ENCODE peak calls at places on chromosome 9, in seven cellular contexts. One of them, this sample, is unnamed.
A peak's percentile ranks its signal among the peaks of the same experiment; 100 is the strongest.

GRCh38 chr9:4137755-4138154 is 162.1 kb downstream of the GLIS3 start:
- DNase-seq in breast epithelium: no peak
- DNase-seq in H9: no peak
- DNase-seq in thoracic aorta: no peak
- DNase-seq in cardiac muscle cell: peak; percentile 42
- DNase-seq in suprapubic skin: no peak
- DNase-seq in neural progenitor cell: no peak
- DNase-seq in this sample: no peak

GRCh38 chr9:96015876-96016686 is 140.6 kb downstream of the ERCC6L2 start:
- DNase-seq in breast epithelium: no peak
- DNase-seq in thoracic aorta: no peak
- DNase-seq in neural progenitor cell: no peak
- DNase-seq in suprapubic skin: no peak
- DNase-seq in H9: no peak
- DNase-seq in cardiac muscle cell: no peak
- DNase-seq in this sample: no peak

GRCh38 chr9:16825364-16825763 is 45.1 kb downstream of the BNC2 start:
- DNase-seq in thoracic aorta: no peak
- DNase-seq in suprapubic skin: no peak
- DNase-seq in neural progenitor cell: no peak
- DNase-seq in breast epithelium: no peak
- DNase-seq in cardiac muscle cell: peak; percentile 54
- DNase-seq in H9: no peak
- DNase-seq in this sample: no peak

GRCh38 chr9:123716339-123716738 is 213.6 kb downstream of the DENND1A start:
- DNase-seq in suprapubic skin: no peak
- DNase-seq in H9: no peak
- DNase-seq in neural progenitor cell: no peak
- DNase-seq in breast epithelium: no peak
- DNase-seq in cardiac muscle cell: no peak
- DNase-seq in thoracic aorta: no peak
- DNase-seq in this sample: no peak

GRCh38 chr9:137323531-137324331 is 21.7 kb upstream of the NRARP start:
- DNase-seq in thoracic aorta: no peak
- DNase-seq in breast epithelium: no peak
- DNase-seq in cardiac muscle cell: no peak
- DNase-seq in H9: peak; percentile 33
- DNase-seq in neural progenitor cell: no peak
- DNase-seq in suprapubic skin: no peak
- DNase-seq in this sample: no peak

GRCh38 chr9:36923025-36923625 is 110.9 kb downstream of the PAX5 start:
- DNase-seq in breast epithelium: no peak
- DNase-seq in neural progenitor cell: no peak
- DNase-seq in thoracic aorta: no peak
- DNase-seq in cardiac muscle cell: no peak
- DNase-seq in suprapubic skin: no peak
- DNase-seq in H9: no peak
- DNase-seq in this sample: no peak

GRCh38 chr9:79928661-79929060 is 356.9 kb downstream of the TLE4 start:
- DNase-seq in cardiac muscle cell: no peak
- DNase-seq in neural progenitor cell: no peak
- DNase-seq in suprapubic skin: no peak
- DNase-seq in thoracic aorta: no peak
- DNase-seq in breast epithelium: no peak
- DNase-seq in H9: no peak
- DNase-seq in this sample: no peak

GRCh38 chr9:138008081-138008841 is 130.7 kb downstream of the CACNA1B start:
- DNase-seq in H9: no peak
- DNase-seq in breast epithelium: no peak
- DNase-seq in cardiac muscle cell: no peak
- DNase-seq in thoracic aorta: no peak
- DNase-seq in neural progenitor cell: no peak
- DNase-seq in suprapubic skin: no peak
- DNase-seq in this sample: no peak

GRCh38 chr9:89460551-89460950 is 37.4 kb downstream of the SEMA4D start:
- DNase-seq in thoracic aorta: no peak
- DNase-seq in cardiac muscle cell: no peak
- DNase-seq in breast epithelium: no peak
- DNase-seq in suprapubic skin: no peak
- DNase-seq in neural progenitor cell: no peak
- DNase-seq in H9: no peak
- DNase-seq in this sample: no peak

GRCh38 chr9:35998333-35998732 is 38.4 kb upstream of the RECK start:
- DNase-seq in neural progenitor cell: no peak
- DNase-seq in suprapubic skin: no peak
- DNase-seq in breast epithelium: no peak
- DNase-seq in thoracic aorta: no peak
- DNase-seq in H9: no peak
- DNase-seq in cardiac muscle cell: no peak
- DNase-seq in this sample: no peak

GRCh38 chr9:102845847-102846246 is 149.3 kb upstream of the CYLC2 start:
- DNase-seq in cardiac muscle cell: no peak
- DNase-seq in suprapubic skin: no peak
- DNase-seq in breast epithelium: no peak
- DNase-seq in H9: no peak
- DNase-seq in neural progenitor cell: no peak
- DNase-seq in thoracic aorta: no peak
- DNase-seq in this sample: no peak

GRCh38 chr9:130919559-130920145 is 19.4 kb downstream of the FIBCD1 start:
- DNase-seq in suprapubic skin: no peak
- DNase-seq in cardiac muscle cell: no peak
- DNase-seq in H9: no peak
- DNase-seq in breast epithelium: no peak
- DNase-seq in thoracic aorta: no peak
- DNase-seq in neural progenitor cell: no peak
- DNase-seq in this sample: no peak

GRCh38 chr9:17486401-17486800 is 92.5 kb upstream of the SH3GL2 start:
- DNase-seq in H9: no peak
- DNase-seq in breast epithelium: no peak
- DNase-seq in thoracic aorta: no peak
- DNase-seq in neural progenitor cell: no peak
- DNase-seq in suprapubic skin: no peak
- DNase-seq in cardiac muscle cell: no peak
- DNase-seq in this sample: no peak

GRCh38 chr9:109258619-109259321 is 62.1 kb downstream of the EPB41L4B start:
- DNase-seq in thoracic aorta: no peak
- DNase-seq in neural progenitor cell: peak; percentile 76
- DNase-seq in breast epithelium: no peak
- DNase-seq in suprapubic skin: no peak
- DNase-seq in cardiac muscle cell: no peak
- DNase-seq in H9: peak; percentile 69
- DNase-seq in this sample: no peak

GRCh38 chr9:112752334-112753110 is 2.0 kb downstream of the SNX30 start:
- DNase-seq in cardiac muscle cell: no peak
- DNase-seq in thoracic aorta: no peak
- DNase-seq in H9: no peak
- DNase-seq in neural progenitor cell: no peak
- DNase-seq in breast epithelium: no peak
- DNase-seq in suprapubic skin: no peak
- DNase-seq in this sample: no peak

GRCh38 chr9:111804636-111805035 is 9.9 kb upstream of the SHOC1 start:
- DNase-seq in breast epithelium: no peak
- DNase-seq in thoracic aorta: no peak
- DNase-seq in H9: no peak
- DNase-seq in suprapubic skin: no peak
- DNase-seq in cardiac muscle cell: no peak
- DNase-seq in neural progenitor cell: no peak
- DNase-seq in this sample: no peak

GRCh38 chr9:15308511-15308910 is 1.5 kb upstream of the TTC39B start:
- DNase-seq in thoracic aorta: no peak
- DNase-seq in H9: no peak
- DNase-seq in suprapubic skin: no peak
- DNase-seq in cardiac muscle cell: peak; percentile 64
- DNase-seq in neural progenitor cell: no peak
- DNase-seq in breast epithelium: no peak
- DNase-seq in this sample: no peak

GRCh38 chr9:127873886-127874285 is 3.6 kb downstream of the AK1 start:
- DNase-seq in H9: no peak
- DNase-seq in cardiac muscle cell: peak; percentile 45
- DNase-seq in suprapubic skin: no peak
- DNase-seq in thoracic aorta: peak; percentile 67
- DNase-seq in neural progenitor cell: no peak
- DNase-seq in breast epithelium: peak; percentile 41
- DNase-seq in this sample: peak; percentile 86

GRCh38 chr9:127012250-127012649 is 97.7 kb downstream of the RALGPS1 start:
- DNase-seq in H9: no peak
- DNase-seq in neural progenitor cell: no peak
- DNase-seq in thoracic aorta: no peak
- DNase-seq in breast epithelium: no peak
- DNase-seq in suprapubic skin: no peak
- DNase-seq in cardiac muscle cell: no peak
- DNase-seq in this sample: no peak

DNA sequence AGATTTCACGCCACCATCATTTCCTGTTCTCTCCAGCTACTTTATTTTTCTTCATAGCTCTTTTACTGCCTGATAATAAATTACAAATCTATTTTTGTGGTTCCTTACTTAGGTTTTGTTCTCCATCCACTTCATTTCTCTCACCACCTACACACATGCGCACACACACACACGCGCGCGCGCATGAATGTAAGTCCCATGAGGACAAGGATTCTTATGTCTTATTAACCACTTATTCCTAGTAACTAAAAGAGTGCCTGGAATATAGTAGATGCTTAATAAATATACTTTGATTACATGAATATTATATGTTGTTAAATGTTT is 116.5 kb downstream of the TRPM6 start:
- DNase-seq in H9: no peak
- DNase-seq in thoracic aorta: no peak
- DNase-seq in breast epithelium: no peak
- DNase-seq in cardiac muscle cell: no peak
- DNase-seq in neural progenitor cell: no peak
- DNase-seq in suprapubic skin: no peak
- DNase-seq in this sample: no peak
- TF ChIP-seq CTCF in H9: peak; percentile 23
- TF ChIP-seq CTCF in thoracic aorta: no peak
- TF ChIP-seq CTCF in breast epithelium: no peak
- TF ChIP-seq CTCF in cardiac muscle cell: no peak
- TF ChIP-seq CTCF in neural progenitor cell: no peak
- TF ChIP-seq CTCF in suprapubic skin: no peak
- TF ChIP-seq CTCF in this sample: no peak

DNA sequence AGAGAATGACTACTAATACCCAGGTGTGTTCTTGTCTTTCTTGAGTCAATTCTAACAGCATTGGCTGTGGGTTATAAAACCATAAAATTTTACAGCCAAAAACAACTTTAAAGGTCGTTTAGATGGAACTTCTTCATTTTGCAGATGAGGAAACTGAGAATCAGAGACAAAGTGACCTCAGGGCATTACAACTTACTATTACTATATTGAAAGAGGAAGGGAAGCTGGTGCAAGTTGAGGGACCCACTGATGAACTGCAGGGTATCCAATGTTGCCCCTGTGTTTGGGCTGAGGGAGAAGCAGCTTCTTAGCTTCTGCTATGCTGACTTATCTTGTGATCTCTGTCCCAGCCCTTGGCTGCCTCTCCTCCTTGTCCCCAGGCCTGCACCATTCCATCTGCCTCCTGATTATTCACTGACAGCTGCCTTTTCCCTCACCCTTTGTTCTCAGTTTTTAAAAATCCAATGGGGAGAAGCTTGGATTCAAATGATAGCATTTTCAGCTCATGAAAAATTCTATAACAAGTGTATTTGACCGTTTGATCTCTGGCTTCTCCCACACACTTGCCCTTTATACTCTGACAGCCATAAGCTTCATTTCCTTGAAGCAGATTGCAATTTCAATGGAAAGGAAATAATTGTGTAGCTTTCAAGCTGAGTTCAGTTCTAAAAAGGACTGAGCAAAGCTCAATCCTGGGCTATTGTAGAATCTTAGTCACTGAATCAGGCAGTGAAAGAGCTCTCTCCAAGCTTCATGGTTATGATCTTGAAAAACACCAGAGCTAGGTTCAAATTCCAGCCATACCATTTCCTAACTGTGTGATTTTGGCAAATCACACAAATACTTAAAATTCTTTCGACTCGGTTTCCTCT is 68.5 kb downstream of the TMC1 start:
- DNase-seq in thoracic aorta: no peak
- DNase-seq in breast epithelium: no peak
- DNase-seq in H9: no peak
- DNase-seq in cardiac muscle cell: peak; percentile 35
- DNase-seq in suprapubic skin: no peak
- DNase-seq in neural progenitor cell: peak; percentile 4
- DNase-seq in this sample: no peak
- H3K27ac ChIP-seq in thoracic aorta: no peak overlapping the region
- H3K27ac ChIP-seq in breast epithelium: no peak overlapping the region
- H3K27ac ChIP-seq in H9: no peak overlapping the region
- H3K27ac ChIP-seq in cardiac muscle cell: no peak overlapping the region
- H3K27ac ChIP-seq in suprapubic skin: no peak overlapping the region
- H3K27ac ChIP-seq in neural progenitor cell: no peak overlapping the region
- H3K27ac ChIP-seq in this sample: peak overlapping the region; percentile 38

DNA sequence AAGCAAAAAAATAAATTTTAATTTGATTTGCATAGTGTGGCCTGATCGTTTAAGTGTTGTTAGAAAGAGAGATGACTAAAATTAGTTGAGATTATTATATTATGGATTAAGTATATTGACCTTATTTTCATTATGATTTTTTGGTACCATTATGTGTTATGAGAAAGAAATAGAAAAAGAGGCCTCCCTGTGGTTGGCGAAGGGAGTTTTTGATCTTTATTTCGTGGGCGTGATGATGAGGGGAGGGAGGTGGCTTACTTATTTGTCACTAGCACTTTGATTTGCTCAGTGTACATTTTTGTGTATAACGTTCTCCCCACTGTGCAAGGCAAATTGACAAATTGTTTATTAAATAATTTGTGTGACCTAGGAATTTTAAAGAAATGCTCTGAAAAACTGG is 2.8 kb downstream of the DAPK1 start:
- DNase-seq in thoracic aorta: no peak
- DNase-seq in breast epithelium: no peak
- DNase-seq in cardiac muscle cell: no peak
- DNase-seq in neural progenitor cell: no peak
- DNase-seq in H9: no peak
- DNase-seq in suprapubic skin: no peak
- DNase-seq in this sample: no peak
- TF ChIP-seq CTCF in thoracic aorta: no peak
- TF ChIP-seq CTCF in breast epithelium: no peak
- TF ChIP-seq CTCF in cardiac muscle cell: peak; percentile 24
- TF ChIP-seq CTCF in neural progenitor cell: peak; percentile 9
- TF ChIP-seq CTCF in H9: no peak
- TF ChIP-seq CTCF in suprapubic skin: no peak
- TF ChIP-seq CTCF in this sample: no peak

GRCh38 chr9:70696694-70697335 is 282.4 kb upstream of the KLF9 start:
- DNase-seq in cardiac muscle cell: no peak
- DNase-seq in suprapubic skin: no peak
- DNase-seq in H9: no peak
- DNase-seq in breast epithelium: no peak
- DNase-seq in neural progenitor cell: peak; percentile 65
- DNase-seq in thoracic aorta: no peak
- DNase-seq in this sample: no peak

GRCh38 chr9:70701163-70701562 is 286.7 kb upstream of the KLF9 start:
- DNase-seq in cardiac muscle cell: no peak
- DNase-seq in H9: no peak
- DNase-seq in suprapubic skin: no peak
- DNase-seq in neural progenitor cell: no peak
- DNase-seq in thoracic aorta: no peak
- DNase-seq in breast epithelium: no peak
- DNase-seq in this sample: no peak
- H3K27ac ChIP-seq in cardiac muscle cell: no peak overlapping the region
- H3K27ac ChIP-seq in H9: no peak overlapping the region
- H3K27ac ChIP-seq in suprapubic skin: no peak overlapping the region
- H3K27ac ChIP-seq in neural progenitor cell: no peak overlapping the region
- H3K27ac ChIP-seq in thoracic aorta: no peak overlapping the region
- H3K27ac ChIP-seq in breast epithelium: no peak overlapping the region
- H3K27ac ChIP-seq in this sample: no peak overlapping the region